ENCODE peak calls at places on chromosome 1, in nine cellular contexts. X, M, U, A, Q, K, N, Z and R are unnamed samples.
A peak's percentile ranks its signal among the peaks of the same experiment; 100 is the strongest.

GRCh38 chr1:43650306-43650941 is 475 bp downstream of the KDM4A start:
- DNase-seq in A (peak; percentile 99), X (peak; percentile 97), M (peak; percentile 98), N (peak; percentile 99), K (peak; percentile 96), Q (peak; percentile 93), Z (peak; percentile 98), U (peak; percentile 99), R (peak; percentile 95)

GRCh38 chr1:56461158-56462127 is 117.9 kb downstream of the PLPP3 start:
- DNase-seq in Z (no peak), Q (no peak), K (no peak), X (no peak), A (no peak), N (no peak), M (no peak), U (no peak), R (no peak)

GRCh38 chr1:29193879-29194455 is 12.3 kb upstream of the SRSF4 start:
- DNase-seq in N (no peak), U (no peak), A (no peak), K (no peak), M (no peak), Z (no peak), X (no peak), Q (no peak), R (no peak)

GRCh38 chr1:212702672-212703071 is 3.0 kb upstream of the BATF3 start:
- DNase-seq in A (no peak), Q (no peak), U (no peak), M (no peak), N (no peak), Z (no peak), X (no peak), K (no peak), R (no peak)

GRCh38 chr1:193377472-193377871 is 191.1 kb upstream of the B3GALT2 start:
- DNase-seq in N (no peak), Z (no peak), X (no peak), M (no peak), A (no peak), U (no peak), Q (no peak), K (no peak), R (no peak)

GRCh38 chr1:14372526-14372925 is 226.0 kb upstream of the KAZN start:
- DNase-seq in K (no peak), N (no peak), U (no peak), Q (no peak), Z (no peak), M (no peak), X (no peak), A (no peak), R (no peak)

GRCh38 chr1:78388275-78388674 is 102.5 kb upstream of the PTGFR start:
- DNase-seq in Q (no peak), A (no peak), M (no peak), K (no peak), U (no peak), N (no peak), Z (no peak), X (no peak), R (no peak)

GRCh38 chr1:6007318-6008083 is 15.3 kb upstream of the NPHP4 start:
- DNase-seq in N (no peak), M (no peak), X (no peak), A (peak; percentile 40), K (no peak), U (no peak), Z (no peak), Q (no peak), R (no peak)

GRCh38 chr1:100414693-100415092 is 62.4 kb downstream of the CDC14A start:
- DNase-seq in Z (no peak), X (no peak), U (no peak), A (no peak), K (no peak), Q (no peak), M (no peak), N (no peak), R (no peak)

GRCh38 chr1:33443705-33444180 is 12.8 kb upstream of the PHC2 start:
- DNase-seq in Z (no peak), Q (no peak), X (no peak), K (no peak), U (peak; percentile 47), A (no peak), M (no peak), N (no peak), R (no peak)

GRCh38 chr1:161226320-161226711 is 456 bp downstream of the TOMM40L start:
- DNase-seq in M (peak; percentile 28), K (no peak), Q (peak; percentile 42), N (no peak), U (no peak), A (no peak), X (no peak), Z (no peak), R (no peak)

GRCh38 chr1:1371354-1371740 is 3.7 kb downstream of the AURKAIP1 start:
- DNase-seq in M (no peak), N (no peak), Z (no peak), X (peak; percentile 78), U (no peak), Q (no peak), K (no peak), A (no peak), R (no peak)

GRCh38 chr1:119771016-119771415 is 2.3 kb upstream of the HMGCS2 start:
- DNase-seq in X (no peak), N (no peak), M (no peak), U (no peak), A (peak; percentile 22), K (peak; percentile 63), Z (no peak), Q (no peak), R (no peak)

GRCh38 chr1:56645663-56646330 is 683 bp downstream of the PRKAA2 start:
- DNase-seq in Q (no peak), M (no peak), X (no peak), A (no peak), Z (no peak), N (peak; percentile 8), U (no peak), K (peak; percentile 22), R (no peak)

GRCh38 chr1:30186586-30186985 is 536.8 kb downstream of the MATN1 start:
- DNase-seq in M (no peak), N (no peak), K (no peak), X (no peak), Q (no peak), U (no peak), Z (no peak), A (no peak), R (no peak)

GRCh38 chr1:85359874-85360708 is 83.7 kb upstream of the BCL10 start:
- DNase-seq in Z (no peak), A (peak; percentile 54), N (no peak), Q (no peak), K (no peak), U (no peak), X (no peak), M (no peak), R (no peak)

GRCh38 chr1:178540646-178541045 is 27.7 kb downstream of the TEX35 start:
- DNase-seq in Q (no peak), X (no peak), U (no peak), A (peak; percentile 94), Z (no peak), K (no peak), N (no peak), M (no peak), R (peak; percentile 68)

GRCh38 chr1:151988405-151988851 is 5.2 kb downstream of the S100A10 start:
- DNase-seq in Q (no peak), N (peak; percentile 67), A (peak; percentile 74), M (no peak), K (no peak), U (no peak), X (no peak), Z (peak; percentile 82), R (no peak)

GRCh38 chr1:4837752-4838151 is 183.3 kb downstream of the AJAP1 start:
- DNase-seq in Q (no peak), A (no peak), N (no peak), K (no peak), U (no peak), X (no peak), M (no peak), Z (no peak), R (no peak)
- H3K27ac ChIP-seq in Q (no peak overlapping the region), A (no peak overlapping the region), N (no peak overlapping the region), K (no peak overlapping the region), U (no peak overlapping the region), X (no peak overlapping the region), M (no peak overlapping the region), Z (no peak overlapping the region), R (no peak overlapping the region)

DNA sequence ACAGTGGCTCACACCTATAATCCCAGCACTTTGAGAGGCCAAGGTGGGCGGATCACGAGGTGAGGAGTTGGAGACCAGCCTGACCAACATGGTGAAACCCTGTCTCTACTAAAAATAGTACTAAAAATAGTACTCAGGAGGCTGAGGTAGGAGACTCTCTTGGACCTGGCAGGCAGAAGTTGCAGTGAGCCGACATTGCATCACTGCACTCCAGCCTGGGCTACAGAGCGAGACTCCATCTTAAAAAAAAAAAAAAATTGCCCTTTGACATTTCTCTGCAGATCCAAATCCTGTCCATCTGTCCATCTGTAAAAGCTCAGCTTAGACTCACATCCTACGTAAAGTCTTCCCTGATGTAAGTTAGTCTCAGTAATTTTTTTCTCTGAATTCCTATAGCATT is 6.2 kb upstream of the NCF2 start:
- DNase-seq in X (no peak), A (no peak), N (no peak), U (no peak), K (no peak), Z (no peak), Q (no peak), M (no peak), R (no peak)
- H3K4me3 ChIP-seq in X (no peak overlapping the region), A (no peak overlapping the region), N (no peak overlapping the region), U (no peak overlapping the region), K (no peak overlapping the region), Z (no peak overlapping the region), Q (no peak overlapping the region), M (no peak overlapping the region), R (no peak overlapping the region)

GRCh38 chr1:201785291-201785690 is 43.7 kb upstream of the IPO9 start:
- DNase-seq in A (no peak), Q (no peak), M (no peak), K (no peak), Z (no peak), N (no peak), X (no peak), U (no peak), R (no peak)

GRCh38 chr1:201781447-201781846 is 47.5 kb upstream of the IPO9 start:
- DNase-seq in N (no peak), U (no peak), X (no peak), K (no peak), A (peak; percentile 74), Z (no peak), Q (no peak), M (no peak), R (no peak)

GRCh38 chr1:201782353-201782752 is 46.6 kb upstream of the IPO9 start:
- DNase-seq in Q (no peak), U (no peak), K (no peak), N (no peak), M (no peak), A (no peak), Z (no peak), X (no peak), R (no peak)

GRCh38 chr1:201783067-201783466 is 45.9 kb upstream of the IPO9 start:
- DNase-seq in Z (no peak), N (no peak), K (no peak), A (peak; percentile 46), X (no peak), U (no peak), Q (no peak), M (no peak), R (no peak)

GRCh38 chr1:201783572-201783971 is 45.4 kb upstream of the IPO9 start:
- DNase-seq in M (no peak), K (no peak), A (no peak), U (no peak), X (no peak), N (no peak), Z (no peak), Q (no peak), R (no peak)
- TF ChIP-seq CTCF in M (no peak), K (no peak), A (no peak), U (no peak), X (no peak), N (no peak), Z (no peak), Q (no peak), R (peak; percentile 11)

GRCh38 chr1:93969371-93969770 is 60.1 kb upstream of the GCLM start:
- DNase-seq in Q (no peak), M (no peak), A (peak; percentile 58), U (no peak), K (no peak), X (no peak), N (no peak), Z (no peak), R (no peak)
- H3K27ac ChIP-seq in Q (no peak overlapping the region), M (no peak overlapping the region), A (no peak overlapping the region), U (no peak overlapping the region), K (no peak overlapping the region), X (no peak overlapping the region), N (no peak overlapping the region), Z (no peak overlapping the region), R (no peak overlapping the region)